ENCODE peak calls at places on chromosomes 1 and 21, in six cellular contexts. Y, U, T, A, R and Z are unnamed samples.

GRCh38 chr1:212186427-212187207 is 98.6 kb upstream of the PPP2R5A start:
- DNase-seq in Y (no peak), U (no peak), T (no peak), A (no peak), R (no peak), Z (no peak)

GRCh38 chr1:10509823-10510509 is 35.2 kb downstream of the PEX14 start:
- DNase-seq in Y (no peak), U (peak), T (no peak), A (no peak), R (no peak), Z (no peak)

GRCh38 chr1:237042467-237042891 is 495 bp downstream of the RYR2 start:
- DNase-seq in Y (no peak), U (no peak), T (no peak), A (no peak), R (no peak), Z (no peak)

GRCh38 chr21:43298546-43299440 is 128.1 kb downstream of the SIK1 start:
- DNase-seq in Y (no peak), U (no peak), T (no peak), A (no peak), R (no peak), Z (no peak)

GRCh38 chr21:34826818-34827217 is 158.0 kb downstream of the CLIC6 start:
- DNase-seq in Y (no peak), U (no peak), T (no peak), A (no peak), R (no peak), Z (no peak)

GRCh38 chr1:224736619-224737352 is 120.7 kb downstream of the CNIH3 start:
- DNase-seq in Y (no peak), U (no peak), T (peak), A (no peak), R (peak), Z (peak)

GRCh38 chr21:46675595-46676280 is 40.3 kb downstream of the PRMT2 start:
- DNase-seq in Y (no peak), U (no peak), T (no peak), A (no peak), R (no peak), Z (no peak)

GRCh38 chr1:218837051-218837450 is 336.6 kb upstream of the LYPLAL1 start:
- DNase-seq in Y (no peak), U (no peak), T (no peak), A (no peak), R (no peak), Z (peak)

GRCh38 chr1:23745515-23745914 is 2.2 kb downstream of the ELOA start:
- DNase-seq in Y (no peak), U (no peak), T (peak), A (no peak), R (no peak), Z (peak)

GRCh38 chr1:55741516-55741915 is 526.4 kb upstream of the USP24 start:
- DNase-seq in Y (no peak), U (no peak), T (no peak), A (no peak), R (peak), Z (peak)

GRCh38 chr1:178871551-178872320 is 859 bp upstream of the ANGPTL1 start:
- DNase-seq in Y (no peak), U (no peak), T (no peak), A (no peak), R (no peak), Z (no peak)

GRCh38 chr1:39575191-39576015 is 1.2 kb downstream of the PABPC4 start:
- DNase-seq in Y (peak), U (peak), T (no peak), A (peak), R (no peak), Z (peak)

GRCh38 chr1:84598846-84599741 is 24.9 kb upstream of the CTBS start:
- DNase-seq in Y (no peak), U (no peak), T (no peak), A (no peak), R (peak), Z (peak)

GRCh38 chr1:54490361-54491248 is 57.4 kb upstream of the ACOT11 start:
- DNase-seq in Y (no peak), U (no peak), T (no peak), A (no peak), R (no peak), Z (no peak)

GRCh38 chr1:25568834-25569598 is 25.6 kb downstream of the LDLRAP1 start:
- DNase-seq in Y (peak), U (no peak), T (no peak), A (no peak), R (no peak), Z (peak)